ENCODE peak calls at places on chromosomes 12 and 14, in four cellular contexts. One of them, this sample, is unnamed. For H3K4me1, the result is how much of the 10 kb centered on the place peaks cover.

GRCh38 chr12:67433393-67434175 is 164.4 kb downstream of the CAND1 start:
- DNase-seq in body of pancreas: no peak
- DNase-seq in astrocyte: peak
- DNase-seq in CD8-positive, alpha-beta T cell: no peak
- DNase-seq in this sample: no peak

GRCh38 chr12:76020731-76021672 is 10.6 kb downstream of the PHLDA1 start:
- DNase-seq in body of pancreas: no peak
- DNase-seq in astrocyte: peak
- DNase-seq in CD8-positive, alpha-beta T cell: peak
- DNase-seq in this sample: no peak

GRCh38 chr12:12916135-12916956 is 25.0 kb downstream of the GPRC5A start:
- DNase-seq in body of pancreas: peak
- DNase-seq in astrocyte: peak
- DNase-seq in CD8-positive, alpha-beta T cell: peak
- DNase-seq in this sample: peak

GRCh38 chr12:23862746-23863145 is 86.7 kb downstream of the SOX5 start:
- DNase-seq in body of pancreas: no peak
- DNase-seq in astrocyte: no peak
- DNase-seq in CD8-positive, alpha-beta T cell: no peak
- DNase-seq in this sample: no peak

GRCh38 chr14:69093551-69094421 is 59.1 kb downstream of the DCAF5 start:
- DNase-seq in body of pancreas: no peak
- DNase-seq in astrocyte: peak
- DNase-seq in CD8-positive, alpha-beta T cell: no peak
- DNase-seq in this sample: no peak

GRCh38 chr14:97377550-97377949 is 580.4 kb downstream of the VRK1 start:
- DNase-seq in body of pancreas: no peak
- DNase-seq in astrocyte: no peak
- DNase-seq in CD8-positive, alpha-beta T cell: no peak
- DNase-seq in this sample: no peak

GRCh38 chr12:41769810-41770209 is 374.9 kb downstream of the GXYLT1 start:
- DNase-seq in body of pancreas: no peak
- DNase-seq in astrocyte: no peak
- DNase-seq in CD8-positive, alpha-beta T cell: no peak
- DNase-seq in this sample: no peak

GRCh38 chr12:98344034-98344565 is 171.3 kb upstream of the TMPO start:
- DNase-seq in body of pancreas: no peak
- DNase-seq in astrocyte: no peak
- DNase-seq in CD8-positive, alpha-beta T cell: no peak
- DNase-seq in this sample: no peak

GRCh38 chr14:69077841-69078240 is 75.1 kb downstream of the DCAF5 start:
- DNase-seq in body of pancreas: no peak
- DNase-seq in astrocyte: peak
- DNase-seq in CD8-positive, alpha-beta T cell: no peak
- DNase-seq in this sample: no peak

GRCh38 chr14:59349154-59349772 is 115.9 kb downstream of the GPR135 start:
- DNase-seq in body of pancreas: no peak
- DNase-seq in astrocyte: no peak
- DNase-seq in CD8-positive, alpha-beta T cell: no peak
- DNase-seq in this sample: no peak

GRCh38 chr14:80784824-80785223 is 156.7 kb downstream of the CEP128 start:
- DNase-seq in body of pancreas: no peak
- DNase-seq in astrocyte: no peak
- DNase-seq in CD8-positive, alpha-beta T cell: no peak
- DNase-seq in this sample: no peak

GRCh38 chr12:128830505-128830893 is 6.7 kb upstream of the SLC15A4 start:
- DNase-seq in body of pancreas: no peak
- DNase-seq in astrocyte: no peak
- DNase-seq in CD8-positive, alpha-beta T cell: no peak
- DNase-seq in this sample: no peak

GRCh38 chr14:77498120-77498979 is at the start of gene ISM2:
- DNase-seq in body of pancreas: peak
- DNase-seq in astrocyte: peak
- DNase-seq in CD8-positive, alpha-beta T cell: peak
- DNase-seq in this sample: peak

GRCh38 chr14:85731198-85731597 is 201.3 kb downstream of the FLRT2 start:
- DNase-seq in body of pancreas: no peak
- DNase-seq in astrocyte: peak
- DNase-seq in CD8-positive, alpha-beta T cell: no peak
- DNase-seq in this sample: no peak

GRCh38 chr14:74634964-74635363 is 22.9 kb upstream of the LTBP2 start:
- DNase-seq in body of pancreas: no peak
- DNase-seq in astrocyte: no peak
- DNase-seq in CD8-positive, alpha-beta T cell: no peak
- DNase-seq in this sample: no peak
- H3K4me1 ChIP-seq in body of pancreas: under half
- H3K4me1 ChIP-seq in astrocyte: under half
- H3K4me1 ChIP-seq in CD8-positive, alpha-beta T cell: under half
- H3K4me1 ChIP-seq in this sample: under half

DNA sequence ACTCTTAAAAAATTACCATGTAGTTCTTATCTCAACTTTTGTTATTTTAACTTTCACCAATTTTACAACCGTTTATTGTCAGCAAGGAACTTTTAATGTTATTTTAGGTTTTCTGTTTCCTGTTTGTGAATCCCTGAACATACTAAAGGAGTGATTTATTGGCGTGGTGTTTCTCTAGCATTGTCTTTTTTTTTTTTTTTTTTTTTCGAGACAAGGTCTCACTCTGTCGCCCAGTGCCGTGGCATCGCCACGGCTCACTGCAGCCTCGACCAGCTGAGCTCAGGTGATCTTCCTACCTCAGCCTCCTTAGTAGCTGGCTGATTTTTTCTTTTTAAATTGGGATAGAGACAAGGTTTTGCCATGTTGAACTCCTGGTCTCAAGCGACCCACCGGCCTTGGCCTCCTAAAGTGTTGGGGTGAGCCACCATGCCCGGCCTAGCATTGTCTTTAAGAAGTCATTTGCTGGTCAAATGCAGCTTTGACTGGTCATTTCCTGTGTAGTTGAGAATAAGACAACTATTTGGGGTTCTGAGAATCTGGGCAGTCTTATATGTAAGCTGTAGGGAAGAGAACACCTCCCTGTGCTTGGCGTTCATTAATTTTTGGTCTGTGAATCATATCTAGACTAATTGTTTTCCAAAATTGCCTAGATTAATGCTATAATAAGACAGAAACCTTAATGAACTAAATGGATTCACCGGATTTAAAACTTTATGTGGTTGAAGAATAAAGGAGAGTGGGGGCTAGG is 2.1 kb downstream of the WASHC4 start:
- DNase-seq in body of pancreas: no peak
- DNase-seq in astrocyte: peak
- DNase-seq in CD8-positive, alpha-beta T cell: no peak
- DNase-seq in this sample: no peak
- H3K27ac ChIP-seq in body of pancreas: no peak
- H3K27ac ChIP-seq in astrocyte: peak
- H3K27ac ChIP-seq in CD8-positive, alpha-beta T cell: no peak
- H3K27ac ChIP-seq in this sample: peak

GRCh38 chr14:99238234-99238633 is 33.8 kb downstream of the BCL11B start:
- DNase-seq in body of pancreas: no peak
- DNase-seq in astrocyte: no peak
- DNase-seq in CD8-positive, alpha-beta T cell: peak
- DNase-seq in this sample: no peak
- H3K4me1 ChIP-seq in body of pancreas: under half
- H3K4me1 ChIP-seq in astrocyte: under half
- H3K4me1 ChIP-seq in CD8-positive, alpha-beta T cell: half or more
- H3K4me1 ChIP-seq in this sample: under half

DNA sequence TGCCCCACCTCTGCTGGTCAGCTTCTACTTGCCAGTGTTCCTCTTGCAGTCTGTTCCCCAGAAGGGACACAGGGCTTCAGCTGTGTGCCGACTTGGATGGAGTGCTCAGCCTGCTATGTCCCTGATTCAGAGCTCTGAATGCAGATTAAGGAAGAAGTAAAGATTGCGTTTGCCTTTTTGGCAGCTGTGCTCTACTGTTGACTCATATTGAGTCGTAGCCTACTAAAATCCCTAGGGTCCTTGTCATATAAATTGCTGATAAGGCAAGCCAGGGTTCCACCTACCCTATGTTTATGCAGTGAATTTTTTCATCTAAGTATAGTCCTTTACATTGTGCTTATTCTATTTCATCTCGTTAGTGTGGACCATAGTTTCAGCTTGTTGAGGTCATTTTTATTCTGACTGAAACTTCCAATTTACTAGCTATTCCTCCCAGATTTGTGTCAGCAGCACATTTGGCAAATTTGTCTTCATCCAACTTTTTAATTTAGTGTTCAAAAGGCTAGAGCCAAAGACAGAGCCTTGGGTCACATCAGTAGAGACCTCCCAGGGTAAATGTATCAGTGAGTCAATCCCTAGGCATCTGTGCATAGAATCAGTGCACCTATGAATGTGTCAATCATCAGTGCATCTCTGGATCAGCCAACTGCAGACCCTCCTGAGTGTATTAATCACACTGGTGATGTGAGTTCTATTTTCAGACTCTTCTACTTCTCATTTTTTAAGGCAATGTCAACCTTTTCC is 31.9 kb downstream of the CACNA1C start:
- DNase-seq in body of pancreas: no peak
- DNase-seq in astrocyte: peak
- DNase-seq in CD8-positive, alpha-beta T cell: no peak
- DNase-seq in this sample: no peak
- H3K27ac ChIP-seq in body of pancreas: no peak
- H3K27ac ChIP-seq in astrocyte: peak
- H3K27ac ChIP-seq in CD8-positive, alpha-beta T cell: no peak
- H3K27ac ChIP-seq in this sample: no peak

This sample was measured in upper lobe of right lung.